ENCODE peak calls at places on chromosome 9, in eight cellular contexts. U, L, H, T, V, K, B and E are unnamed samples.

GRCh38 chr9:136907011-136907914 is 20.9 kb downstream of the TRAF2 start:
- DNase-seq in U (no peak), L (no peak), H (no peak), T (no peak), V (no peak), K (no peak), B (no peak), E (no peak)

GRCh38 chr9:21455320-21455719 is 15.1 kb downstream of the IFNA1 start:
- DNase-seq in U (no peak), L (no peak), H (no peak), T (peak), V (no peak), K (peak), B (no peak), E (peak)

GRCh38 chr9:15529566-15530324 is 19.0 kb upstream of the PSIP1 start:
- DNase-seq in U (no peak), L (no peak), H (no peak), T (no peak), V (no peak), K (no peak), B (no peak), E (peak)

GRCh38 chr9:126170286-126170823 is 156.3 kb upstream of the MVB12B start:
- DNase-seq in U (no peak), L (no peak), H (no peak), T (no peak), V (no peak), K (no peak), B (peak), E (no peak)

GRCh38 chr9:37917315-37917731 is 13.4 kb upstream of the SLC25A51 start:
- DNase-seq in U (no peak), L (no peak), H (no peak), T (no peak), V (no peak), K (no peak), B (no peak), E (no peak)

GRCh38 chr9:128917151-128917849 is 3.5 kb upstream of the PHYHD1 start:
- DNase-seq in U (no peak), L (no peak), H (no peak), T (peak), V (no peak), K (peak), B (no peak), E (peak)

GRCh38 chr9:132411091-132411508 is 1.1 kb downstream of the CFAP77 start:
- DNase-seq in U (peak), L (no peak), H (peak), T (peak), V (peak), K (peak), B (no peak), E (peak)

GRCh38 chr9:121612511-121612998 is 38.9 kb upstream of the DAB2IP start:
- DNase-seq in U (no peak), L (no peak), H (no peak), T (no peak), V (no peak), K (no peak), B (no peak), E (no peak)

GRCh38 chr9:84670106-84670800 is 724 bp downstream of the NTRK2 start:
- DNase-seq in U (no peak), L (no peak), H (no peak), T (no peak), V (no peak), K (peak), B (no peak), E (peak)

GRCh38 chr9:114919611-114920010 is 10.8 kb downstream of the TNFSF8 start:
- DNase-seq in U (no peak), L (no peak), H (no peak), T (no peak), V (no peak), K (no peak), B (no peak), E (no peak)

GRCh38 chr9:80691229-80691628 is 998.1 kb downstream of the TLE1 start:
- DNase-seq in U (no peak), L (peak), H (no peak), T (no peak), V (no peak), K (no peak), B (no peak), E (peak)

GRCh38 chr9:72592501-72593403 is 71.3 kb downstream of the TMC1 start:
- DNase-seq in U (no peak), L (peak), H (no peak), T (peak), V (peak), K (peak), B (no peak), E (peak)

GRCh38 chr9:26129216-26129615 is 451.0 kb upstream of the TUSC1 start:
- DNase-seq in U (no peak), L (no peak), H (no peak), T (peak), V (no peak), K (no peak), B (no peak), E (peak)

GRCh38 chr9:138047469-138048040 is 170.0 kb downstream of the CACNA1B start:
- DNase-seq in U (no peak), L (no peak), H (no peak), T (no peak), V (no peak), K (no peak), B (peak), E (no peak)

GRCh38 chr9:135303865-135304499 is 175.6 kb upstream of the PPP1R26 start:
- DNase-seq in U (no peak), L (no peak), H (no peak), T (no peak), V (no peak), K (no peak), B (peak), E (no peak)

GRCh38 chr9:88773627-88774244 is 217.5 kb upstream of the S1PR3 start:
- DNase-seq in U (no peak), L (no peak), H (no peak), T (peak), V (no peak), K (no peak), B (no peak), E (peak)

GRCh38 chr9:113350937-113351336 is 1.6 kb downstream of the BSPRY start:
- DNase-seq in U (no peak), L (no peak), H (no peak), T (no peak), V (no peak), K (no peak), B (no peak), E (no peak)

GRCh38 chr9:83967083-83967482 is 12.9 kb downstream of the HNRNPK start:
- DNase-seq in U (no peak), L (no peak), H (no peak), T (no peak), V (no peak), K (no peak), B (no peak), E (no peak)

GRCh38 chr9:112338561-112338960 is 5.1 kb upstream of the PTBP3 start:
- DNase-seq in U (no peak), L (no peak), H (no peak), T (peak), V (no peak), K (no peak), B (no peak), E (peak)

GRCh38 chr9:118395415-118395814 is 691.2 kb downstream of the TLR4 start:
- DNase-seq in U (no peak), L (no peak), H (no peak), T (no peak), V (no peak), K (no peak), B (no peak), E (peak)

GRCh38 chr9:89093201-89093600 is 85.4 kb downstream of the SHC3 start:
- DNase-seq in U (no peak), L (no peak), H (no peak), T (no peak), V (no peak), K (no peak), B (no peak), E (no peak)

GRCh38 chr9:69265891-69266290 is 59.1 kb upstream of the ENTREP1 start:
- DNase-seq in U (no peak), L (no peak), H (no peak), T (peak), V (no peak), K (no peak), B (no peak), E (peak)

GRCh38 chr9:93678199-93679019 is 102.0 kb downstream of the PHF2 start:
- DNase-seq in U (no peak), L (no peak), H (no peak), T (no peak), V (no peak), K (no peak), B (peak), E (no peak)

GRCh38 chr9:7093040-7093439 is 335.3 kb downstream of the KDM4C start:
- DNase-seq in U (no peak), L (no peak), H (no peak), T (no peak), V (no peak), K (no peak), B (no peak), E (no peak)

GRCh38 chr9:109442716-109443115 is 55.4 kb downstream of the PTPN3 start:
- DNase-seq in U (no peak), L (no peak), H (no peak), T (no peak), V (no peak), K (no peak), B (no peak), E (no peak)

GRCh38 chr9:93182572-93182971 is 1.4 kb upstream of the WNK2 start:
- DNase-seq in U (no peak), L (no peak), H (no peak), T (no peak), V (no peak), K (no peak), B (no peak), E (no peak)

GRCh38 chr9:21252727-21253547 is 13.1 kb upstream of the IFNA14 start:
- DNase-seq in U (no peak), L (peak), H (no peak), T (peak), V (peak), K (peak), B (no peak), E (peak)

GRCh38 chr9:25917593-25918426 is 239.6 kb upstream of the TUSC1 start:
- DNase-seq in U (no peak), L (no peak), H (no peak), T (no peak), V (no peak), K (no peak), B (no peak), E (peak)

GRCh38 chr9:88813810-88814209 is 177.5 kb upstream of the S1PR3 start:
- DNase-seq in U (no peak), L (no peak), H (no peak), T (no peak), V (no peak), K (no peak), B (no peak), E (no peak)

GRCh38 chr9:114805670-114806551 is at the start of gene TNFSF15:
- DNase-seq in U (peak), L (peak), H (no peak), T (peak), V (no peak), K (no peak), B (no peak), E (no peak)